ENCODE peak calls at places on chromosome 13, in four cellular contexts. L is K562, H is GM12878, K is HepG2. V is an unnamed sample.

GRCh38 chr13:95160112-95160906 is 140.9 kb downstream of the ABCC4 start:
- DNase-seq in L (no peak), K (peak), H (no peak), V (no peak)

GRCh38 chr13:51999525-51999924 is 11.7 kb downstream of the ATP7B start:
- DNase-seq in L (no peak), K (no peak), H (no peak), V (no peak)

GRCh38 chr13:44112700-44113329 is 233.1 kb downstream of the LACC1 start:
- DNase-seq in K (no peak), H (no peak), L (no peak), V (no peak)

GRCh38 chr13:102914629-102914935 is 68.8 kb downstream of the ERCC5 start:
- DNase-seq in K (no peak), L (no peak), H (no peak), V (no peak)

GRCh38 chr13:69595181-69595580 is 512.4 kb upstream of the ATXN8OS start:
- DNase-seq in L (no peak), K (no peak), H (no peak), V (no peak)

GRCh38 chr13:76523740-76524382 is 362.3 kb downstream of the KCTD12 start:
- DNase-seq in L (no peak), H (no peak), K (no peak), V (no peak)

GRCh38 chr13:95641961-95642621 is 2.4 kb downstream of the DZIP1 start:
- DNase-seq in H (no peak), K (peak), L (no peak), V (no peak)

GRCh38 chr13:110179116-110179857 is 127.7 kb downstream of the COL4A1 start:
- DNase-seq in H (no peak), L (no peak), K (no peak), V (no peak)

GRCh38 chr13:23820530-23820929 is 68.7 kb downstream of the MIPEP start:
- DNase-seq in H (no peak), K (no peak), L (no peak), V (no peak)

GRCh38 chr13:48437381-48437780 is 24.5 kb upstream of the LPAR6 start:
- DNase-seq in L (no peak), H (no peak), K (no peak), V (no peak)

DNA sequence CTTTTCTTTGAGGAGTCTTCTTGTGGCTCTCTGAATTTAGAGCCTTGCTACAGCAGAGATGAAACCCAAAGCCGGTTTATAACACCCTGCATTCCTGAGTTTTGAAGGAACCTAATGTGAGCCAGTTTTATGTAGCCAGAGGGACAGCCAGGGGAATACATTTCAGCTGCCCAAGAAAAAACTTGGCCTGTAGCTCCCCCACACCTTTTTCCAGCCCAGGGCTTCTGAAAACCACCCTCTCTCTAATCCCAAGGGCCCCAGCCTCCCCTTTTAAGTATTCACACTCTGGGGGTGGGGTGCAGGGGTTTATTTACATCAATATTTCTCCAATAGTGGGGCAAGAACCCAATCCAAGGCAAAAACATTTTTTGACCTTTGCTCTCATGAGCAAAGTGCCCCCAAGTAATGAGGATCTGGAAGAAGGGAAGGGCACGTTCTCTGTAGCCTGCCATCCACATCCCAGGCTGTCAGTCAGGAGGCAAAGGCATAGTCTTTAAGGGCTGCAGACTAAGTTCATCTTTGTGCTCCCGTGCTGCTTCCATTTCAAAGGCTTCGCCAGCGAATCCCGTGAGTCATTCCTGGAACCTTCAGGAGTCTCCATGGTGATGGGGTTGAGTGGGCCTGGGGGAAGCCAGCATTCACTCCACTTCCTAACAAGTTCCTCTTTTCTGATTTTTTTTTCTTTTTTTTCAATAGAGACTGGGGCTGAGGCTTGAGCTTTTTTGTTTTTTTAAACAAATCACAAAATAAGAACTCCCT is 33.2 kb upstream of the MEDAG start:
- DNase-seq in K (peak), L (no peak), H (no peak), V (no peak)
- TF ChIP-seq FOXK2 in K (no peak), L (no peak), H (no peak), V (no peak)

GRCh38 chr13:19838726-19839342 is 24.6 kb downstream of the ZMYM5 start:
- DNase-seq in L (no peak), K (no peak), H (no peak), V (no peak)

GRCh38 chr13:19834704-19835103 is 28.7 kb downstream of the ZMYM5 start:
- DNase-seq in K (no peak), L (no peak), H (no peak), V (no peak)

DNA sequence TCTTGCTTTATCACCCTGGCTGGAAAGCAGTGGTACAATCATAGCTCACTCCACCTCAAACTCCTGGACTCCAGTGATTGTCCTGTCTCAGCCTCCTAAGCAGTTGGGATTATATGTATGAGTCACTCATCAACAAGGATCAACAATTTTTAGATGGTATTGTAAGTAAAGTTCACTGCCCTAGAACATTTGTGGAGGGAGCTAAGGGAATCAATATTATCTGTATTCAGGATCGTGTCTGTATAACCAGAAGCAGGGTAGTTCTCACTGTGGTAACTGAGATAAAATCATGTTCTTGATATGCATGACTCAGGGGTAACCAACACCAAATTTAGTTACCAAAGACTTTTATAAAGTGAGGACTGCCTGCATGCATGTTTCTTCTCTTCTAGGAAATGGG is 27.0 kb downstream of the ZMYM5 start:
- DNase-seq in L (no peak), H (no peak), K (no peak), V (no peak)
- TF ChIP-seq FOXK2 in L (no peak), H (no peak), K (no peak), V (no peak)

GRCh38 chr13:30845297-30846214 is 60.5 kb upstream of the MEDAG start:
- DNase-seq in L (no peak), H (no peak), K (peak), V (no peak)
- TF ChIP-seq FOXK2 in L (no peak), H (no peak), K (no peak), V (no peak)

DNA sequence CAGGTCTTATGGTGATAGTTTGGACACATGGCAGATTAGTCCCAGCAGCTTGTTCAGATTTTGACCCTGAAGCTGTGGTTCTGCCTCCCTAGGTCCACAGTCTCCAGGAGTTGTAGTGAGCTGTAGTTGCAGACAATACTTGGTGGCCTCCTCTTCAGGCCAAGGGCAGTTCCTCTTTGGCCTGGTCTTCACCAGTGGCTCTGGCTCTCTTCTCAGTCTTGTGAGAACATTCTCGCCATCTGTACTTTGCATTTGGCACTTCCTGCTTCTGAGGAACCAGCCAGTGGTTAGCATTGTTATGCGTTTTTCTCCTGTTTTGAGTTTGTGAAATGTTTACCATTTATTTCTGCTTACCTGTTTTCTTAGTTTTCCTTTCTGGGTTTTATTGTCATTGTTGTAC is 40.7 kb downstream of the PCCA start:
- DNase-seq in L (no peak), K (no peak), H (peak), V (no peak)
- TF ChIP-seq FOXK2 in L (no peak), K (no peak), H (no peak), V (no peak)

V was measured in HEK293T.